ENCODE peak calls at places on chromosome 3, in ten cellular contexts. O is H1, H is transverse colon, B is GM23338, L is K562, V is breast epithelium, Y is stomach, I is endothelial cell of umbilical vein, F is HCT116, R is spleen. Z is an unnamed sample.

GRCh38 chr3:122758877-122759670 is 34.6 kb downstream of the HSPBAP1 start:
- DNase-seq in I (peak), O (no peak), H (no peak), V (no peak), B (no peak), L (no peak), R (no peak), F (no peak), Y (no peak), Z (no peak)

GRCh38 chr3:46549408-46549904 is 16.6 kb downstream of the LRRC2 start:
- DNase-seq in B (peak), L (peak), H (no peak), O (no peak), Y (no peak), F (no peak), R (no peak), I (no peak), V (no peak), Z (no peak)

GRCh38 chr3:169420429-169420828 is 243.1 kb downstream of the MECOM start:
- DNase-seq in V (no peak), H (no peak), I (peak), R (no peak), B (no peak), L (no peak), F (no peak), O (no peak), Y (no peak), Z (no peak)

GRCh38 chr3:32154180-32154579 is 47.8 kb downstream of the GPD1L start:
- DNase-seq in H (no peak), I (no peak), V (no peak), F (no peak), O (no peak), L (no peak), B (peak), R (no peak), Y (no peak), Z (no peak)

GRCh38 chr3:172626241-172626640 is 84.6 kb downstream of the NCEH1 start:
- DNase-seq in I (no peak), O (no peak), V (no peak), F (no peak), H (no peak), L (no peak), Y (no peak), B (no peak), R (no peak), Z (no peak)

GRCh38 chr3:185253645-185254410 is at the start of gene EHHADH:
- DNase-seq in B (peak), R (peak), O (peak), L (peak), H (peak), F (peak), I (peak), V (peak), Y (peak), Z (peak)

GRCh38 chr3:15339001-15339400 is 6.6 kb upstream of the SH3BP5 start:
- DNase-seq in I (no peak), F (no peak), V (no peak), B (no peak), H (no peak), Y (no peak), R (no peak), L (no peak), O (no peak), Z (no peak)

GRCh38 chr3:157418104-157418503 is 18.5 kb upstream of the PTX3 start:
- DNase-seq in H (no peak), Y (no peak), I (peak), F (no peak), R (no peak), B (no peak), O (no peak), V (no peak), L (no peak), Z (no peak)

GRCh38 chr3:69283496-69283895 is 102.4 kb downstream of the FRMD4B start:
- DNase-seq in B (no peak), F (no peak), O (no peak), V (no peak), R (no peak), H (no peak), Y (no peak), L (no peak), I (no peak), Z (no peak)
- TF ChIP-seq POLR2AphosphoS5 in B (no peak), F (no peak), O (no peak), V (no peak), R (no peak), H (no peak), Y (no peak), L (no peak), I (no peak), Z (no peak)

DNA sequence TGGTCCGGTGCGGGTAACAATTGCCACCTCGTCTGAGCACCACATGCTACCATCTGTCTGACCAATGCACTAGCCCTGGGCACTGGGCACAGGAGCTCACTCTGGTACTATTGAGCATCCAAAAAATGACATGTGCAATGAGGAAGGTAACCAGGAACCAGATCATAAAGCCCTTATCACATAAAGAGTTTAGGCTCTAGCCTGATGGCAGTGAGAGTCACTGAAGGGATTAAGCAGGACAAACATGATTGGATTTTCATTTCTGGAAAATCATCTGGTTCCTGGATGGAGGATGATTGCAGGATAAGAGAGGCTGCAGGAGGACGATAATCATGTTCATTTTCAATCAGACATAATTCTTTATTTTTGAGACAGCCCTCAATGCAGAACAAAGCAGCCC is 12.4 kb downstream of the NDUFB4 start:
- DNase-seq in F (no peak), Y (no peak), R (no peak), V (no peak), O (no peak), I (no peak), B (no peak), H (no peak), L (no peak), Z (no peak)
- TF ChIP-seq POLR2AphosphoS5 in F (no peak), Y (no peak), R (no peak), V (no peak), O (no peak), I (no peak), B (no peak), H (no peak), L (no peak), Z (no peak)

GRCh38 chr3:58008140-58009025 is at the start of gene FLNB:
- DNase-seq in V (peak), B (peak), L (peak), O (peak), Y (peak), I (peak), F (peak), H (peak), R (peak), Z (peak)
- TF ChIP-seq POLR2AphosphoS5 in V (no peak), B (peak), L (no peak), O (peak), Y (peak), I (peak), F (peak), H (peak), R (peak), Z (peak)

DNA sequence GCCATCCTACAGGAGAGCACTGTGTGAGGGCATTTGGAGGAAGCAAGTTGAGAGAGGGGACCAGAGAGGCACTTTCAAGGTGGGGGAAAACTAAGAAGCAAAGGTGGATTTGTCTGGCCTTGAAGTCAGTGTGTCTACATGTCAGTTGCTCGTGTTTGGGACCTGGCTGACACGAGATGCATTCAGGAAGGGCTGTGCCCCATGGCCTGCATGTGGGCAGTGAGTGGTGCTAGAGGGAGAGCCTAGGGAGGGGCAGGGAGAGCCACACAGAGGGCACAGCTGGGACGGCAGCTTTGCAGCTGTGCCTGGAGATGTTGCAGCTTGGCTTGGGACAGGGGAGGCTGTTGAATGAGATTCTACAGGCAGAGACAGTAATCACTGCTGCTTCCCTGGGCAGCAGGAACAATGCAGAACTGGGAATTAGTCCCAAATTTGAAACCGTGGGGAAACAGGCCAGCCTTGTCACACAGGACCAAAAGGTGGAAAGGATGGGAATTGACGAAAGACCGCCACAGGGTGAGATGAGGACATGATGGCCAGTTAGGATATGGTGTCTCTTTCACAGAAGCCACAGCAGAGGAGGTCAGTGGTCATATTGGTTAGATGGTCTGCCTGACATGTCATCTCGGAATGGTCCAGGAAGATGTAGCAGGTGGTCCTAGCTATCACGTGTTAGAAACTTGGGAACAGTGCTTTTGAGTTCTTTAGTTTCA is 10.0 kb downstream of the SEC61A1 start:
- DNase-seq in L (no peak), O (no peak), B (no peak), V (no peak), H (no peak), F (no peak), I (no peak), Y (no peak), R (no peak), Z (no peak)
- TF ChIP-seq POLR2AphosphoS5 in L (no peak), O (no peak), B (no peak), V (no peak), H (no peak), F (no peak), I (no peak), Y (no peak), R (peak), Z (no peak)

GRCh38 chr3:146646251-146646650 is 41.1 kb upstream of the PLSCR5 start:
- DNase-seq in Y (no peak), I (no peak), H (no peak), O (no peak), F (no peak), B (no peak), V (no peak), L (no peak), R (no peak), Z (no peak)
- TF ChIP-seq POLR2AphosphoS5 in Y (no peak), I (no peak), H (no peak), O (no peak), F (no peak), B (no peak), V (no peak), L (no peak), R (no peak), Z (no peak)

GRCh38 chr3:9862391-9863235 is 17.4 kb downstream of the CIDEC start:
- DNase-seq in F (no peak), V (no peak), H (peak), Y (peak), O (peak), R (peak), B (peak), I (peak), L (peak), Z (peak)
- TF ChIP-seq POLR2AphosphoS5 in F (no peak), V (no peak), H (no peak), Y (no peak), O (no peak), R (peak), B (peak), I (no peak), L (peak), Z (no peak)

GRCh38 chr3:188077160-188077812 is 76.7 kb upstream of the LPP start:
- DNase-seq in Y (no peak), F (no peak), I (no peak), R (no peak), L (no peak), B (no peak), H (no peak), O (no peak), V (peak), Z (no peak)
- TF ChIP-seq POLR2AphosphoS5 in Y (peak), F (no peak), I (no peak), R (no peak), L (no peak), B (no peak), H (no peak), O (no peak), V (peak), Z (no peak)

GRCh38 chr3:4776980-4777581 is 202.2 kb upstream of the BHLHE40 start:
- DNase-seq in O (no peak), B (no peak), F (no peak), L (no peak), V (no peak), H (peak), I (peak), R (no peak), Y (no peak), Z (no peak)
- TF ChIP-seq POLR2AphosphoS5 in O (no peak), B (no peak), F (no peak), L (no peak), V (no peak), H (peak), I (no peak), R (no peak), Y (no peak), Z (peak)

Z was measured in GM12892.